ENCODE peak calls at places on chromosomes 12 and 14, in four cellular contexts. H is CD8-positive, alpha-beta memory T cell; U is Panc1; L is DMS 273 treated with DMSO at 0.1 percent for 48 hours. T is an unnamed sample.

GRCh38 chr12:28575593-28576205 is 385.4 kb downstream of the CCDC91 start:
- DNase-seq in H (no peak), U (no peak), L (no peak), T (no peak)

GRCh38 chr12:110245278-110245868 is 35.7 kb upstream of the ATP2A2 start:
- DNase-seq in H (peak), U (no peak), L (no peak), T (no peak)

GRCh38 chr12:110100315-110100970 is 23.7 kb upstream of the IFT81 start:
- DNase-seq in H (peak), U (peak), L (no peak), T (peak)

GRCh38 chr12:88934163-88934747 is 354.0 kb upstream of the KITLG start:
- DNase-seq in H (no peak), U (no peak), L (no peak), T (no peak)

GRCh38 chr12:15584366-15585041 is 204.7 kb downstream of the EPS8 start:
- DNase-seq in H (no peak), U (no peak), L (peak), T (peak)

GRCh38 chr14:77106666-77107065 is 8.6 kb downstream of the CIPC start:
- DNase-seq in H (no peak), U (no peak), L (no peak), T (no peak)

GRCh38 chr12:23028158-23028802 is 403.3 kb downstream of the ETNK1 start:
- DNase-seq in H (no peak), U (no peak), L (no peak), T (no peak)

GRCh38 chr14:74510955-74511354 is 17.4 kb downstream of the ISCA2 start:
- DNase-seq in H (no peak), U (no peak), L (no peak), T (no peak)

GRCh38 chr14:99258341-99258781 is 13.6 kb downstream of the BCL11B start:
- DNase-seq in H (no peak), U (no peak), L (no peak), T (no peak)

GRCh38 chr12:19971396-19971802 is 396.9 kb upstream of the PDE3A start:
- DNase-seq in H (no peak), U (no peak), L (no peak), T (peak)

GRCh38 chr12:93164103-93164880 is 213.4 kb upstream of the NUDT4 start:
- DNase-seq in H (no peak), U (no peak), L (no peak), T (no peak)

GRCh38 chr14:64628940-64629403 is 75.3 kb upstream of the PLEKHG3 start:
- DNase-seq in H (no peak), U (peak), L (no peak), T (no peak)

GRCh38 chr12:103495158-103495782 is 498 bp downstream of the C12orf42 start:
- DNase-seq in H (peak), U (no peak), L (peak), T (peak)

GRCh38 chr14:90760591-90761316 is 55.5 kb downstream of the TTC7B start:
- DNase-seq in H (no peak), U (no peak), L (peak), T (peak)

GRCh38 chr14:75561013-75561432 is 17.4 kb upstream of the FLVCR2 start:
- DNase-seq in H (peak), U (peak), L (peak), T (peak)

GRCh38 chr14:26319139-26319864 is 278.5 kb downstream of the NOVA1 start:
- DNase-seq in H (no peak), U (no peak), L (no peak), T (no peak)

GRCh38 chr12:33247625-33248024 is 192.0 kb downstream of the SYT10 start:
- DNase-seq in H (no peak), U (no peak), L (no peak), T (no peak)

GRCh38 chr12:72075891-72076557 is 137.4 kb downstream of the TPH2 start:
- DNase-seq in H (no peak), U (no peak), L (no peak), T (no peak)

GRCh38 chr12:124386661-124387509 is 92.0 kb downstream of the RFLNA start:
- DNase-seq in H (no peak), U (no peak), L (no peak), T (no peak)

GRCh38 chr14:20302042-20302761 is 3.5 kb downstream of the TTC5 start:
- DNase-seq in H (no peak), U (no peak), L (no peak), T (no peak)

GRCh38 chr14:56659964-56660551 is 80.5 kb downstream of the TMEM260 start:
- DNase-seq in H (no peak), U (peak), L (peak), T (peak)

GRCh38 chr12:6438345-6438744 is 6.4 kb upstream of the CD27 start:
- DNase-seq in H (no peak), U (no peak), L (no peak), T (no peak)

GRCh38 chr14:32906672-32907071 is 32.0 kb upstream of the NPAS3 start:
- DNase-seq in H (no peak), U (no peak), L (no peak), T (no peak)

GRCh38 chr12:1405619-1406018 is 188.8 kb downstream of the FBXL14 start:
- DNase-seq in H (no peak), U (no peak), L (no peak), T (no peak)

GRCh38 chr12:47775100-47775911 is 2.3 kb downstream of the SLC48A1 start:
- DNase-seq in H (no peak), U (no peak), L (no peak), T (no peak)

GRCh38 chr12:16939871-16940306 is 333.9 kb upstream of the LMO3 start:
- DNase-seq in H (no peak), U (peak), L (peak), T (peak)

GRCh38 chr14:35342160-35343010 is 50.2 kb downstream of the PSMA6 start:
- DNase-seq in H (no peak), U (no peak), L (peak), T (no peak)

GRCh38 chr12:127516467-127516866 is 750.5 kb upstream of the TMEM132C start:
- DNase-seq in H (no peak), U (no peak), L (no peak), T (no peak)

GRCh38 chr14:35687335-35687939 is 121.7 kb downstream of the RALGAPA1 start:
- DNase-seq in H (no peak), U (peak), L (peak), T (peak)

GRCh38 chr14:85093631-85094330 is 436.2 kb upstream of the FLRT2 start:
- DNase-seq in H (no peak), U (no peak), L (no peak), T (no peak)

GRCh38 chr12:25194722-25195055 is 271 bp downstream of the DNAI7 start:
- DNase-seq in H (no peak), U (no peak), L (no peak), T (no peak)

GRCh38 chr14:59777006-59777579 is 93.5 kb downstream of the RTN1 start:
- DNase-seq in H (no peak), U (no peak), L (no peak), T (no peak)

T was measured in neuronal stem cell.